ENCODE peak calls at places on chromosomes 6 and 20, in five cellular contexts. O is H1, P is IMR-90, E is mesenchymal stem cell, L is trophoblast cell. A is an unnamed sample.

GRCh38 chr6:141354191-141354950 is 778.4 kb upstream of the GJE1 start:
- DNase-seq in O (peak), P (no peak), E (no peak), L (peak), A (no peak)

GRCh38 chr20:41643504-41643938 is 25.3 kb upstream of the CHD6 start:
- DNase-seq in O (no peak), P (peak), E (peak), L (peak), A (no peak)

GRCh38 chr20:53255102-53255710 is 283.0 kb downstream of the TSHZ2 start:
- DNase-seq in O (no peak), P (no peak), E (no peak), L (no peak), A (no peak)

GRCh38 chr6:151071295-151071694 is 168.5 kb upstream of the AKAP12 start:
- DNase-seq in O (no peak), P (peak), E (peak), L (no peak), A (no peak)

GRCh38 chr20:37945034-37945660 is 42.2 kb downstream of the VSTM2L start:
- DNase-seq in O (no peak), P (no peak), E (no peak), L (no peak), A (no peak)

GRCh38 chr20:36112112-36112511 is 42.4 kb upstream of the EPB41L1 start:
- DNase-seq in O (no peak), P (no peak), E (no peak), L (peak), A (no peak)

GRCh38 chr6:27541212-27541931 is 68.5 kb upstream of the ZNF184 start:
- DNase-seq in O (no peak), P (peak), E (no peak), L (no peak), A (no peak)

GRCh38 chr20:8082025-8082424 is 50.0 kb upstream of the PLCB1 start:
- DNase-seq in O (peak), P (no peak), E (peak), L (peak), A (no peak)

GRCh38 chr6:21441386-21441785 is 152.2 kb upstream of the SOX4 start:
- DNase-seq in O (no peak), P (peak), E (no peak), L (no peak), A (no peak)

GRCh38 chr6:146269482-146269881 is 240.6 kb downstream of the GRM1 start:
- DNase-seq in O (no peak), P (no peak), E (no peak), L (no peak), A (no peak)

GRCh38 chr6:6843057-6843627 is 254.6 kb downstream of the LY86 start:
- DNase-seq in O (no peak), P (peak), E (peak), L (peak), A (no peak)

GRCh38 chr6:7939186-7939863 is 28.7 kb upstream of the TXNDC5 start:
- DNase-seq in O (no peak), P (no peak), E (no peak), L (no peak), A (no peak)

GRCh38 chr20:33059741-33060390 is 6.2 kb downstream of the BPIFB3 start:
- DNase-seq in O (no peak), P (no peak), E (no peak), L (no peak), A (no peak)

GRCh38 chr20:1423625-1424106 is 30.8 kb upstream of the FKBP1A start:
- DNase-seq in O (peak), P (peak), E (peak), L (peak), A (peak)

GRCh38 chr20:64107736-64108457 is 532 bp upstream of the NPBWR2 start:
- DNase-seq in O (no peak), P (no peak), E (no peak), L (no peak), A (no peak)

GRCh38 chr6:75750925-75751324 is 1.9 kb downstream of the MYO6 start:
- DNase-seq in O (no peak), P (no peak), E (peak), L (no peak), A (no peak)

GRCh38 chr6:19320066-19320465 is 517.1 kb upstream of the ID4 start:
- DNase-seq in O (no peak), P (no peak), E (no peak), L (no peak), A (no peak)

GRCh38 chr6:151440930-151441329 is 11.0 kb downstream of the RMND1 start:
- DNase-seq in O (no peak), P (peak), E (peak), L (no peak), A (no peak)

GRCh38 chr6:60668428-60668827 is 1617.6 kb downstream of the KHDRBS2 start:
- DNase-seq in O (no peak), P (no peak), E (no peak), L (no peak), A (no peak)

GRCh38 chr20:11814276-11814675 is 103.4 kb upstream of the BTBD3 start:
- DNase-seq in O (no peak), P (peak), E (peak), L (peak), A (no peak)

GRCh38 chr20:60000271-60001026 is 42.2 kb downstream of the CDH26 start:
- DNase-seq in O (no peak), P (no peak), E (no peak), L (no peak), A (no peak)

GRCh38 chr6:48985025-48985424 is 478.0 kb downstream of the MMUT start:
- DNase-seq in O (no peak), P (peak), E (peak), L (no peak), A (no peak)

GRCh38 chr6:9039258-9039657 is 603.9 kb upstream of the SLC35B3 start:
- DNase-seq in O (no peak), P (no peak), E (no peak), L (peak), A (no peak)

GRCh38 chr6:166307981-166308768 is at the start of gene PRR18:
- DNase-seq in O (no peak), P (no peak), E (peak), L (no peak), A (peak)

GRCh38 chr6:164926686-164927085 is 382.7 kb downstream of the C6orf118 start:
- DNase-seq in O (no peak), P (no peak), E (no peak), L (no peak), A (no peak)

GRCh38 chr6:79607000-79607399 is 24.1 kb upstream of the SH3BGRL2 start:
- DNase-seq in O (no peak), P (peak), E (peak), L (no peak), A (no peak)

GRCh38 chr6:28719275-28719940 is 193.7 kb downstream of the GPX5 start:
- DNase-seq in O (no peak), P (peak), E (no peak), L (peak), A (no peak)

DNA sequence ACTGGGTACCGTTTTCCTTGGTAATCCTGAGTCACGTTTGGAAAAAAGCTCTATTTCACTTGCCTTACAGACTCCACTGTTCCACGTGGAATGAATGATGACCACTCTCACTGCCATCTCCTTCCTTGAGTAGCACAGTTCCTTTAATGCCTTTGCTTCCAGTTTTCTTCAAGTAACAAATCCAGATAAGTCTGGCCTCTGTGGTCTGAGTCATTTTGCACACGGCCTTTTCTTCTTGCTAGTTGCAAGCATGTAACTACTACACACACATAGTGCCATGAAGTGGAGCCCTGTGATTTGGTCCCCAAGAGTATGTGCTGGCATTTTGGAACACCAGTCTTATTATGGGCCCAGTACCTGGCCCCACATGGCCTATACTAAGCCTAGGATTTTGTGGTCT is 182.8 kb downstream of the SASH1 start:
- DNase-seq in O (no peak), P (peak), E (peak), L (peak), A (no peak)
- H4K91ac ChIP-seq in O (no peak), P (peak), E (no peak), L (no peak), A (no peak)

DNA sequence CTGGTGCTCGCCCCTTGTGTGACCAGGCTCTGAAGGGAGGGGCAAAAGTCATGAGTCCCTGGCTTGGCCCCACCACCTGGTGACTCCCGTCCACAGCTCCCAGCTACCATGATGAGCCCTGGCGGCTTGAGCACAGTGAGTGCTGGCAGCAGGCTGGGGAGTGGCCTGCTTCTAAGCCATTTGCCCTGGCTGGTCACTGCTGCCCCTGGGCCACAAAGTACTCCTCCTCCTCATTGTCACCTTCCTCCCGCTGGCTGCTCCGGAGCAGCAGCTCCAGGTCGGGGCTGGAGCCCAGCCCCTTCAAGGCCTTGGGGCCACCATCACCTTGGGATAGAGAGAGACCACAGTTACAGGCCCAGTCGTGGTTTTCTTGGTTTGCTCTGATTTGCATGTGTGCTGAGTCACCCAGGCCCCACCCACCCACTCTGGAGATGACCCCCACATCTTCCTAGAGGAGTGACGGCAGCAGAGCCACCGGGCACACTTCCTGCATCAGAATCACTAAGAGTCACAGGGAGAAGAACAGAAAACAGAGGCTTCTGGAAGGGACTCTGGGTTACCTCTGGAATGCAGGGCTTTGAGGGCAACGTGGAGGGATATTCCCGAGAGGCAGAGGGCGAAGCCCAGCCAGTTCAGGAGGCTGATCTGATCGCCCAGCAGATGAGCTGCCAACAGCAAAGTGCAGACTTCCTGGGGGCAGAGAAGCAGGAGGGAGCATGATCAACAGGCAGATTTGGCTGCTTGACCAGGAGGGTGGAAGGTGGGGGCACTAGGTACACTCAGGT is 42.1 kb upstream of the CDH22 start:
- DNase-seq in O (no peak), P (peak), E (peak), L (no peak), A (peak)
- H3K4me3 ChIP-seq in O (no peak), P (no peak), E (no peak), L (no peak), A (no peak)

DNA sequence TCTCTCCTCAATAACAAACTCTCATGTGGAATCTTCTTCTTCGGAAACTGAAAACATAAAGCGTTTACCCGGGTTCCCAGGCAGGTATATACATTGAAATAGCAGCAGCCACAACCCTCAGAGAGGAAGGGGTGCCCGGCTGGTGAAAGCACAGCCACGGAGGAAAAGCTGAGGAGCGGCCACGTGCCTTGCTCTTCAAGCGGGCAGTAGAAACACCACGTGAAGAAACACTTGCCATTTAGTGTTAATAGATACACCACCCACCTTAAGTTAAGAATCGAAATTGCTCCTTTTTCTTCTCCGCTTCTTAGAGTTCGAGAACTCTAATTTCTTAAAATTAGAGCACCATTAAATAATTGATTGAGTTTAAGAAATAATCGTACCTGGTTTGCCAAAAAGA is 305 bp downstream of the THBS2 start:
- DNase-seq in O (no peak), P (no peak), E (no peak), L (no peak), A (no peak)
- H3K27ac ChIP-seq in O (no peak), P (peak), E (no peak), L (no peak), A (no peak)

DNA sequence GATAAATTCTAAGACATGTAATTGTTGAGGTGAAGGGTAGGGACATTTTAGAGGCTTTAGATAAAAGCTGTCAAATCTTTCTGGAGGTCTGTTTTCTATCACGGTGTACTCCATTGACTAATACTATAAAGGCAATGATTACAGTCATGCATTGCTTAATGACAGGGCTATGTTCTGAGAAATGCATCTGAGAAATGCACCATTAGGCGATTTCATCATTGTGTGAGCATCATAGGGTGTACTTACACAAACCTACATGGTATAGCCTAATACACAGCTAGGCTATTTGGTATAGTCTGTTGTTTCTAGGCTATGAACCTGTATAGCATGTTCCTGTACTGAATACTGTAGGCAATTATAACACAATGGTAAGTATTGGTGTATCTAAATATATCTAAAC is 71.3 kb upstream of the FYN start:
- DNase-seq in O (no peak), P (no peak), E (peak), L (peak), A (no peak)
- H4K91ac ChIP-seq in O (no peak), P (no peak), E (no peak), L (no peak), A (no peak)

DNA sequence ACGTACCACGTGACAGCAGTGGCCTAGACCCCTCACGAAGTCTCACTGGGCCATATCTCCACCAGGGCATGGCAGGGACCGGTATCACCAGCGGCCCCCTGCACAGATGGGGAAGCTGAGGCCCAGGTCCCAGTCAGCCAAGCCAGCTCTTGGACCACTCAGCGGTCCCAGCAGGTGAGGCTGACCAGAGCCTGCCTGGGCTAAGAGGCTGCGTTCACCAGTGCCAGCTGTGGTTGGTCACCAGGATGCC is 2.6 kb upstream of the MRGBP start:
- DNase-seq in O (no peak), P (no peak), E (no peak), L (no peak), A (no peak)
- H3K4me3 ChIP-seq in O (peak), P (peak), E (peak), L (peak), A (peak)

DNA sequence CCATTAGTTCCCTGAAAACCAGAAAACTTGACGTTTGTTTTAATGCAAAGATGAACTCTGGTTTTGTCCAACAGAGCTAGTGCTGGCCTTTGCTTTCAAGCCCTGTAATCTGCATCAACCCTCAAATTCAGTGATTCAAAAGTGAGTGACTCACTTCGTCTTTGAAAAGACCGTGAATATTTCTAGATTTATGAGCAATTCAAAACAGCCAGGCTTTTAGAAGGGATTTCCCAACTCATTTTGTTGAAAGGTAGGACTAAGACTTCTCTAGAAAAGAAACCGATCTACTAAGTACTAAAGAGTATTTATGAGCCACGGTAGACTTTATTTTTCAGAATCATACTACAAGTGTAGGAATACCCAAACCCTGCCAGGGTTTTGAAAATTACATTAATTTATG is 121.5 kb downstream of the UST start:
- DNase-seq in O (no peak), P (peak), E (peak), L (peak), A (no peak)
- H3K27ac ChIP-seq in O (no peak), P (no peak), E (no peak), L (no peak), A (no peak)

DNA sequence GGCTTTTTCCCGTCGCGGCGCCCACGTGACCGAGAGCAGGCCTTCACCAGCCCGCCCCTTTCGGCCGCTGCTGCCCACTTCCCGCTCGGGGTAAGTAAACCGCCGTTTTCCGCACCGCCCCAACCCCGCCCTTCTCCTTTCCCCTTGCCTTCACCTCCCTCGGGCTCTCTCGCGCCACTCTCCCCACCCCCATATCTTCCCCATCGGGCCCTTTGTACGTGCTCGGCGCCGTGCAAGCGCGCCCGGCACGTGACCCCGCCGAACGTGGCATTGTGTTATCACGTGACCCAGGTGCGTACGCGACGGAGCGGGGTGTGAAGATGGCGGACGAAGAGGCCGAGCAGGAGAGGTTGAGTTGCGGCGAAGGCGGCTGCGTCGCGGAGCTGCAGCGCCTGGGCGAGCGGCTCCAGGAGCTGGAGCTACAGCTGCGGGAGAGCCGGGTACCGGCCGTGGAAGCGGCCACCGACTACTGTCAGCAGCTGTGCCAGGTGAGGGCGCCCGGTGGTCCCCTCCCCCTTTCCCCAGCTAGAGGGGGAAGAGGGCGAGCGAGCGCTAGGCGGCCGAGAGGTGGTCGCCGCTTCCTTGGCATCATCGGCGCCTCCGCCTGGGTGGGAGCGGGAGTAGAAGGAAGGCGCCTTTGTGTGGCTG is at the start of gene ZNF292:
- DNase-seq in O (peak), P (peak), E (peak), L (peak), A (peak)
- H4K91ac ChIP-seq in O (peak), P (peak), E (peak), L (peak), A (peak)

DNA sequence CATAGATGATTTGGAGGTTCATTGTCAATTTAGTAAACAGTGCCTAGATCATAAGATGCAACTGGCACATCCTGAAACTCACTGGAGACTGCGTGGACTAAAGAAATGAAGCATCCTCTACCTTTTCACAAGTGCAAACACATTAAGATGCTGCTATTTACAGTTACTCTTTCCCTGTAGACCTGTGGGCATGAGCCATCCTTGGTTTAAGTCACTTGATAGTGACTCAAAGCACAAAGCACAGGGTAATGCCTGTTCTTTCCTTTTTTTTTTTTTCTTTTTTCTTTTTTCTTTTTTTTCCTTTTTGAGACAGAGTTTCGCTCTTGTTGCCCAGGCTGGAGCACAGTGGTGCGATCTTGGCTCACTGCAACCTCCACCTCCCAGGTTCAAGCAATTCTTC is 10.0 kb upstream of the HLA-DQA1 start:
- DNase-seq in O (no peak), P (no peak), E (no peak), L (no peak), A (no peak)
- H3K4me3 ChIP-seq in O (no peak), P (no peak), E (no peak), L (no peak), A (no peak)

DNA sequence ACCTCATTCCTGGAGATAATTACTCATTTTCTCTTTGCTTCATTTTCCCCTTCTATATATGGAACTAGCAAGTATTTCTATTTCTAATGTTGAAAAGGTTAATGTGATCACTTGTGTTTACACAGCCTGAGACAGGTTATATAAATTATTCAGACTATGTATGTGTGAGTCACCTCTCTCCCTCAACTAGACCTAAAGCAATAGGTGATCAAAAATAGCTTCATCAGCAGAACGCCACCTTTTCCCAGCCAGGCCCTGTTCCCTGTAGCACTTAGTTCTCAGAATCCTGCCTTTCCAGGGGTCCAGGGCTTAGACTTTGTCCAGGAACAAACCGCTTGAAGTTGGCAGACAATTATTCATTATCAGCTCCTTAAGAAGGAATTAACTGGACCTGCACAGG is 125.3 kb upstream of the EXOC2 start:
- DNase-seq in O (no peak), P (no peak), E (no peak), L (no peak), A (no peak)
- H3K27ac ChIP-seq in O (no peak), P (no peak), E (peak), L (no peak), A (no peak)